ENCODE peak calls at places on chromosomes 3 and 15, in six cellular contexts. A is tibial artery, B is HEK293T, D is globus pallidus, X is GM19239, H is Kasumi-1. Y is an unnamed sample.

GRCh38 chr3:172258616-172259015 is 189.6 kb downstream of the GHSR start:
- DNase-seq in H (no peak), X (no peak), D (no peak), A (no peak), B (no peak), Y (no peak)

GRCh38 chr3:37712918-37713819 is 148.5 kb upstream of the CTDSPL start:
- DNase-seq in A (peak), B (no peak), D (no peak), X (no peak), H (no peak), Y (no peak)

GRCh38 chr3:123652346-123652984 is 67.6 kb upstream of the HACD2 start:
- DNase-seq in X (peak), B (peak), H (peak), D (peak), A (peak), Y (peak)

GRCh38 chr3:159803444-159803843 is 185.2 kb upstream of the IL12A start:
- DNase-seq in H (no peak), X (no peak), A (no peak), B (no peak), D (no peak), Y (no peak)

GRCh38 chr3:37691213-37691830 is 170.4 kb upstream of the CTDSPL start:
- DNase-seq in B (no peak), H (no peak), D (no peak), X (no peak), A (peak), Y (no peak)

GRCh38 chr3:54188176-54188791 is 65.9 kb downstream of the CACNA2D3 start:
- DNase-seq in B (peak), H (peak), X (peak), D (peak), A (no peak), Y (peak)

GRCh38 chr3:196073188-196073838 is 8.6 kb downstream of the TFRC start:
- DNase-seq in B (peak), D (peak), X (peak), A (no peak), H (peak), Y (peak)

GRCh38 chr3:33152363-33153360 is 38.8 kb downstream of the CRTAP start:
- DNase-seq in X (no peak), D (no peak), H (no peak), A (no peak), B (peak), Y (no peak)

GRCh38 chr3:15276028-15276717 is 56.2 kb downstream of the SH3BP5 start:
- DNase-seq in A (no peak), H (no peak), B (no peak), D (peak), X (no peak), Y (no peak)

GRCh38 chr3:123751478-123751877 is 132.7 kb downstream of the MYLK start:
- DNase-seq in X (no peak), B (no peak), H (no peak), D (no peak), A (no peak), Y (no peak)

GRCh38 chr3:149812606-149813366 is at the start of gene RNF13:
- DNase-seq in B (peak), A (peak), D (peak), H (peak), X (peak), Y (peak)

GRCh38 chr15:81852826-81853225 is 193.0 kb downstream of the MEX3B start:
- DNase-seq in B (no peak), X (no peak), A (no peak), D (no peak), H (no peak), Y (no peak)

GRCh38 chr3:187740446-187741399 is 4.5 kb downstream of the BCL6 start:
- DNase-seq in H (peak), A (peak), X (no peak), B (no peak), D (peak), Y (peak)

Y was measured in NAMALWA.